ENCODE peak calls at places on chromosomes 6 and 20, in four cellular contexts. E, U, T and Q are unnamed samples.
A peak's percentile ranks its signal among the peaks of the same experiment; 100 is the strongest.

GRCh38 chr6:38349795-38350194 is 289.9 kb downstream of the BTBD9 start:
- DNase-seq in U (peak; percentile 81), E (peak; percentile 79), T (no peak), Q (no peak)

GRCh38 chr20:40008177-40008576 is 680.9 kb downstream of the MAFB start:
- DNase-seq in T (no peak), E (peak; percentile 3), U (no peak), Q (no peak)

GRCh38 chr6:10901751-10902150 is 14.9 kb downstream of the SYCP2L start:
- DNase-seq in E (no peak), T (no peak), U (no peak), Q (peak; percentile 59)

GRCh38 chr6:136783495-136784270 is 8.6 kb downstream of the MAP3K5 start:
- DNase-seq in U (no peak), E (no peak), T (no peak), Q (no peak)

GRCh38 chr6:117829594-117830319 is 77.3 kb upstream of the SLC35F1 start:
- DNase-seq in T (no peak), U (no peak), E (peak; percentile 50), Q (no peak)

GRCh38 chr6:116450769-116451740 is 10.1 kb upstream of the CALHM6 start:
- DNase-seq in T (no peak), E (no peak), U (no peak), Q (peak; percentile 40)

GRCh38 chr20:10547276-10548114 is 112.4 kb downstream of the SLX4IP start:
- DNase-seq in T (no peak), E (no peak), U (no peak), Q (no peak)

GRCh38 chr20:52826321-52826720 is 145.8 kb upstream of the TSHZ2 start:
- DNase-seq in E (no peak), T (no peak), U (no peak), Q (no peak)

GRCh38 chr20:61903575-61904340 is 161.9 kb downstream of the TAF4 start:
- DNase-seq in T (no peak), E (no peak), U (no peak), Q (no peak)

GRCh38 chr6:54873589-54873988 is 27.0 kb downstream of the FAM83B start:
- DNase-seq in U (no peak), E (no peak), T (no peak), Q (no peak)